ENCODE peak calls at places on chromosomes 6 and 20, in seven cellular contexts. One of them, this sample, is unnamed.

GRCh38 chr20:50302463-50303041 is 111.9 kb downstream of the CEBPB start:
- DNase-seq in PC-3: peak
- DNase-seq in PC-9: no peak
- DNase-seq in endothelial cell of umbilical vein: no peak
- DNase-seq in fibroblast of lung: peak
- DNase-seq in neural progenitor cell: no peak
- DNase-seq in astrocyte: peak
- DNase-seq in this sample: no peak

GRCh38 chr6:14108571-14109410 is 8.8 kb upstream of the CD83 start:
- DNase-seq in astrocyte: no peak
- DNase-seq in endothelial cell of umbilical vein: no peak
- DNase-seq in PC-3: no peak
- DNase-seq in neural progenitor cell: no peak
- DNase-seq in fibroblast of lung: peak
- DNase-seq in PC-9: no peak
- DNase-seq in this sample: no peak

GRCh38 chr6:152091851-152092341 is 284.4 kb downstream of the ESR1 start:
- DNase-seq in endothelial cell of umbilical vein: no peak
- DNase-seq in neural progenitor cell: no peak
- DNase-seq in astrocyte: peak
- DNase-seq in fibroblast of lung: peak
- DNase-seq in PC-3: peak
- DNase-seq in PC-9: no peak
- DNase-seq in this sample: no peak

GRCh38 chr6:144883915-144884314 is 598.8 kb downstream of the UTRN start:
- DNase-seq in neural progenitor cell: no peak
- DNase-seq in PC-3: no peak
- DNase-seq in astrocyte: no peak
- DNase-seq in fibroblast of lung: no peak
- DNase-seq in PC-9: no peak
- DNase-seq in endothelial cell of umbilical vein: no peak
- DNase-seq in this sample: no peak

GRCh38 chr6:69719602-69720193 is 77.1 kb downstream of the LMBRD1 start:
- DNase-seq in PC-3: peak
- DNase-seq in astrocyte: no peak
- DNase-seq in PC-9: no peak
- DNase-seq in neural progenitor cell: peak
- DNase-seq in endothelial cell of umbilical vein: peak
- DNase-seq in fibroblast of lung: peak
- DNase-seq in this sample: peak

GRCh38 chr20:35617397-35618031 is 1.9 kb downstream of the SPAG4 start:
- DNase-seq in fibroblast of lung: peak
- DNase-seq in PC-3: peak
- DNase-seq in astrocyte: peak
- DNase-seq in PC-9: peak
- DNase-seq in neural progenitor cell: peak
- DNase-seq in endothelial cell of umbilical vein: peak
- DNase-seq in this sample: peak

GRCh38 chr6:42017021-42017643 is 33.2 kb upstream of the TAF8 start:
- DNase-seq in PC-3: peak
- DNase-seq in neural progenitor cell: no peak
- DNase-seq in fibroblast of lung: peak
- DNase-seq in endothelial cell of umbilical vein: peak
- DNase-seq in PC-9: peak
- DNase-seq in astrocyte: peak
- DNase-seq in this sample: no peak

GRCh38 chr20:420169-420620 is 12.1 kb downstream of the RBCK1 start:
- DNase-seq in astrocyte: no peak
- DNase-seq in PC-3: no peak
- DNase-seq in fibroblast of lung: no peak
- DNase-seq in neural progenitor cell: no peak
- DNase-seq in PC-9: no peak
- DNase-seq in endothelial cell of umbilical vein: no peak
- DNase-seq in this sample: no peak

GRCh38 chr6:109472132-109472995 is 10.7 kb downstream of the ZBTB24 start:
- DNase-seq in astrocyte: no peak
- DNase-seq in PC-3: no peak
- DNase-seq in PC-9: no peak
- DNase-seq in neural progenitor cell: no peak
- DNase-seq in endothelial cell of umbilical vein: no peak
- DNase-seq in fibroblast of lung: no peak
- DNase-seq in this sample: no peak

GRCh38 chr20:15378151-15378550 is 1040.7 kb upstream of the FLRT3 start:
- DNase-seq in PC-3: peak
- DNase-seq in fibroblast of lung: no peak
- DNase-seq in astrocyte: no peak
- DNase-seq in neural progenitor cell: no peak
- DNase-seq in endothelial cell of umbilical vein: no peak
- DNase-seq in PC-9: no peak
- DNase-seq in this sample: no peak

GRCh38 chr6:157989541-157990289 is 8.1 kb downstream of the SYNJ2 start:
- DNase-seq in PC-9: peak
- DNase-seq in astrocyte: peak
- DNase-seq in neural progenitor cell: no peak
- DNase-seq in endothelial cell of umbilical vein: peak
- DNase-seq in PC-3: peak
- DNase-seq in fibroblast of lung: peak
- DNase-seq in this sample: peak

GRCh38 chr20:41577129-41578009 is 40.8 kb downstream of the CHD6 start:
- DNase-seq in PC-3: no peak
- DNase-seq in neural progenitor cell: no peak
- DNase-seq in astrocyte: no peak
- DNase-seq in endothelial cell of umbilical vein: peak
- DNase-seq in PC-9: no peak
- DNase-seq in fibroblast of lung: no peak
- DNase-seq in this sample: peak

GRCh38 chr20:15289337-15289736 is 951.9 kb upstream of the FLRT3 start:
- DNase-seq in fibroblast of lung: no peak
- DNase-seq in neural progenitor cell: no peak
- DNase-seq in endothelial cell of umbilical vein: no peak
- DNase-seq in PC-9: no peak
- DNase-seq in PC-3: no peak
- DNase-seq in astrocyte: no peak
- DNase-seq in this sample: no peak

GRCh38 chr6:11625302-11625701 is 87.8 kb downstream of the TMEM170B start:
- DNase-seq in astrocyte: no peak
- DNase-seq in neural progenitor cell: no peak
- DNase-seq in PC-3: no peak
- DNase-seq in fibroblast of lung: no peak
- DNase-seq in PC-9: no peak
- DNase-seq in endothelial cell of umbilical vein: peak
- DNase-seq in this sample: no peak

GRCh38 chr6:12545837-12546658 is 170.5 kb upstream of the PHACTR1 start:
- DNase-seq in PC-3: peak
- DNase-seq in fibroblast of lung: peak
- DNase-seq in PC-9: peak
- DNase-seq in neural progenitor cell: no peak
- DNase-seq in astrocyte: peak
- DNase-seq in endothelial cell of umbilical vein: peak
- DNase-seq in this sample: no peak

GRCh38 chr20:7829031-7829430 is 111.2 kb downstream of the HAO1 start:
- DNase-seq in PC-9: no peak
- DNase-seq in neural progenitor cell: no peak
- DNase-seq in endothelial cell of umbilical vein: no peak
- DNase-seq in fibroblast of lung: no peak
- DNase-seq in astrocyte: no peak
- DNase-seq in PC-3: no peak
- DNase-seq in this sample: no peak

GRCh38 chr6:168164462-168165061 is 85.5 kb upstream of the FRMD1 start:
- DNase-seq in PC-9: no peak
- DNase-seq in fibroblast of lung: no peak
- DNase-seq in neural progenitor cell: no peak
- DNase-seq in PC-3: no peak
- DNase-seq in astrocyte: no peak
- DNase-seq in endothelial cell of umbilical vein: no peak
- DNase-seq in this sample: no peak

GRCh38 chr20:48657426-48658197 is 170.2 kb downstream of the PREX1 start:
- DNase-seq in neural progenitor cell: peak
- DNase-seq in endothelial cell of umbilical vein: peak
- DNase-seq in PC-9: peak
- DNase-seq in astrocyte: peak
- DNase-seq in PC-3: peak
- DNase-seq in fibroblast of lung: peak
- DNase-seq in this sample: peak

GRCh38 chr20:50713677-50714101 is 17.7 kb upstream of the PARD6B start:
- DNase-seq in endothelial cell of umbilical vein: no peak
- DNase-seq in fibroblast of lung: peak
- DNase-seq in neural progenitor cell: peak
- DNase-seq in PC-9: no peak
- DNase-seq in astrocyte: no peak
- DNase-seq in PC-3: peak
- DNase-seq in this sample: peak

GRCh38 chr6:7617954-7618764 is 28.2 kb downstream of the SNRNP48 start:
- DNase-seq in neural progenitor cell: no peak
- DNase-seq in fibroblast of lung: peak
- DNase-seq in PC-3: peak
- DNase-seq in astrocyte: peak
- DNase-seq in PC-9: peak
- DNase-seq in endothelial cell of umbilical vein: no peak
- DNase-seq in this sample: no peak

GRCh38 chr6:140782941-140783340 is 1349.8 kb upstream of the GJE1 start:
- DNase-seq in PC-3: no peak
- DNase-seq in PC-9: no peak
- DNase-seq in endothelial cell of umbilical vein: no peak
- DNase-seq in neural progenitor cell: no peak
- DNase-seq in astrocyte: no peak
- DNase-seq in fibroblast of lung: peak
- DNase-seq in this sample: no peak

GRCh38 chr6:33987531-33988021 is 158.3 kb downstream of the GRM4 start:
- DNase-seq in fibroblast of lung: no peak
- DNase-seq in neural progenitor cell: no peak
- DNase-seq in PC-9: peak
- DNase-seq in endothelial cell of umbilical vein: no peak
- DNase-seq in PC-3: peak
- DNase-seq in astrocyte: no peak
- DNase-seq in this sample: peak

DNA sequence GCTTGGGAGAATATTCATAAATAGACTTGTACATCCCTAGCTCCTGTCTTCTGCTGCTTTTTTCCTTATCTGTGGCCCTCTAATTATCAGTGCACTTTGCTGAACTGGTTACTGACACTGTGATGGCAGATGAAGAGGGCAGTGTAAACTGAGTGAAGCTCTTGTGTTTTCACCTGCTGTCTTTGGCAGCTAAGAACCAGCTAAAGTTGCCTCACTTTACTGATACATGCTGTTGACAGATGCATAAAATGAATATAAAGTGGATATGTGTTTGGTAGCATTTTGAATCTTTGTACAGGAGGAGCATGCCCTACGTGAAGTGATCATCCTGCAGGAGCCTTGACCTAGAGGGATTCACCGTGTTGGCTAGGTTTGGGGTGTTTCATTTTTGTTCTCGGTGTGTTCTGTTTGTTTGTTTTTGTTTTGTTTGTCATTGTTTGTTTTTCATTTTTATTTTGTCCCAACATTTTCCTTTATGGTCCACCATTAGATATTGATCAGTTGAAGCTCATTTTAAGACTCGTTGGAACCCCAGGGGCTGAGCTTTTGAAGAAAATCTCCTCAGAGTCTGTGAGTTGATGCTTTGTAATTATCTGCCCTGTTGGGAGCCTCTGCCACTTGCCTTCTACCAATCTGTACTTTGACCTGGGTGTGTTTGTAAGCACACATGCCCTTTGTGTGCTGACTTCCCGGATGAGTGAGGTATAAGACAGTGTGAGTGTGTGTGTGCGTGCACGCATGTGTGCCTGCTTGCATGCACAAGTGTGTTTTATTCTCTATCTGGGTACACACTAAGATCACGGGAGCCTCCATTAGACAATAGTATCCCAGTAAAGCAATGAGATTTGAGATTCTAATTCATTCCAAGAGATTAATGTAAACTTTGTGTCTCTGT is 34.6 kb upstream of the MAPK13 start:
- DNase-seq in fibroblast of lung: no peak
- DNase-seq in PC-9: no peak
- DNase-seq in neural progenitor cell: no peak
- DNase-seq in astrocyte: no peak
- DNase-seq in endothelial cell of umbilical vein: no peak
- DNase-seq in PC-3: no peak
- DNase-seq in this sample: peak
- TF ChIP-seq CTCF in fibroblast of lung: no peak
- TF ChIP-seq CTCF in PC-9: no peak
- TF ChIP-seq CTCF in neural progenitor cell: no peak
- TF ChIP-seq CTCF in astrocyte: no peak
- TF ChIP-seq CTCF in endothelial cell of umbilical vein: no peak
- TF ChIP-seq CTCF in PC-3: no peak
- TF ChIP-seq CTCF in this sample: no peak

GRCh38 chr6:89353118-89353556 is 615 bp upstream of the UBE2J1 start:
- DNase-seq in astrocyte: no peak
- DNase-seq in endothelial cell of umbilical vein: no peak
- DNase-seq in neural progenitor cell: no peak
- DNase-seq in fibroblast of lung: no peak
- DNase-seq in PC-3: no peak
- DNase-seq in PC-9: no peak
- DNase-seq in this sample: no peak

GRCh38 chr6:89355511-89356185 is 3.1 kb upstream of the UBE2J1 start:
- DNase-seq in PC-3: no peak
- DNase-seq in endothelial cell of umbilical vein: no peak
- DNase-seq in PC-9: no peak
- DNase-seq in neural progenitor cell: no peak
- DNase-seq in astrocyte: no peak
- DNase-seq in fibroblast of lung: no peak
- DNase-seq in this sample: no peak

GRCh38 chr6:89351632-89352328 is 742 bp downstream of the UBE2J1 start:
- DNase-seq in fibroblast of lung: no peak
- DNase-seq in endothelial cell of umbilical vein: peak
- DNase-seq in PC-9: no peak
- DNase-seq in PC-3: peak
- DNase-seq in astrocyte: no peak
- DNase-seq in neural progenitor cell: no peak
- DNase-seq in this sample: peak

GRCh38 chr6:89352329-89353117 is at the start of gene UBE2J1:
- DNase-seq in astrocyte: peak
- DNase-seq in neural progenitor cell: peak
- DNase-seq in PC-3: peak
- DNase-seq in PC-9: peak
- DNase-seq in fibroblast of lung: peak
- DNase-seq in endothelial cell of umbilical vein: peak
- DNase-seq in this sample: peak

GRCh38 chr6:89353702-89354392 is 1.3 kb upstream of the UBE2J1 start:
- DNase-seq in neural progenitor cell: peak
- DNase-seq in PC-9: no peak
- DNase-seq in astrocyte: no peak
- DNase-seq in fibroblast of lung: no peak
- DNase-seq in PC-3: no peak
- DNase-seq in endothelial cell of umbilical vein: no peak
- DNase-seq in this sample: no peak
- H3K27ac ChIP-seq in neural progenitor cell: peak
- H3K27ac ChIP-seq in PC-9: peak
- H3K27ac ChIP-seq in astrocyte: no peak
- H3K27ac ChIP-seq in fibroblast of lung: no peak
- H3K27ac ChIP-seq in PC-3: no peak
- H3K27ac ChIP-seq in endothelial cell of umbilical vein: no peak
- H3K27ac ChIP-seq in this sample: peak

GRCh38 chr6:77548190-77548589 is 84.9 kb upstream of the HTR1B start:
- DNase-seq in PC-3: no peak
- DNase-seq in astrocyte: no peak
- DNase-seq in endothelial cell of umbilical vein: no peak
- DNase-seq in fibroblast of lung: no peak
- DNase-seq in PC-9: no peak
- DNase-seq in neural progenitor cell: no peak
- DNase-seq in this sample: no peak
- TF ChIP-seq EZH2 in PC-3: no peak
- TF ChIP-seq EZH2 in astrocyte: no peak
- TF ChIP-seq EZH2 in endothelial cell of umbilical vein: no peak
- TF ChIP-seq EZH2 in fibroblast of lung: no peak
- TF ChIP-seq EZH2 in PC-9: no peak
- TF ChIP-seq EZH2 in neural progenitor cell: no peak
- TF ChIP-seq EZH2 in this sample: no peak

GRCh38 chr6:128519132-128519930 is 1.1 kb downstream of the PTPRK start:
- DNase-seq in PC-9: peak
- DNase-seq in PC-3: peak
- DNase-seq in astrocyte: peak
- DNase-seq in fibroblast of lung: peak
- DNase-seq in endothelial cell of umbilical vein: peak
- DNase-seq in neural progenitor cell: peak
- DNase-seq in this sample: peak
- TF ChIP-seq CTCF in PC-9: no peak
- TF ChIP-seq CTCF in PC-3: peak
- TF ChIP-seq CTCF in astrocyte: peak
- TF ChIP-seq CTCF in fibroblast of lung: no peak
- TF ChIP-seq CTCF in endothelial cell of umbilical vein: no peak
- TF ChIP-seq CTCF in neural progenitor cell: peak
- TF ChIP-seq CTCF in this sample: peak